ENCODE peak calls at places on chromosomes 16 and 17, in six cellular contexts. One of them, this sample, is unnamed.
A peak's percentile ranks its signal among the peaks of the same experiment; 100 is the strongest.

GRCh38 chr17:44782349-44782850 is 23.6 kb downstream of the ADAM11 start:
- DNase-seq in neural progenitor cell: no peak
- DNase-seq in cardiac muscle cell: no peak
- DNase-seq in uterus: no peak
- DNase-seq in H9: peak; percentile 33
- DNase-seq in suprapubic skin: peak; percentile 28
- DNase-seq in this sample: no peak

GRCh38 chr17:40224707-40225092 is 5.6 kb downstream of the WIPF2 start:
- DNase-seq in neural progenitor cell: no peak
- DNase-seq in suprapubic skin: no peak
- DNase-seq in H9: no peak
- DNase-seq in cardiac muscle cell: no peak
- DNase-seq in uterus: no peak
- DNase-seq in this sample: no peak

GRCh38 chr17:44350733-44351226 is 5.7 kb downstream of the GRN start:
- DNase-seq in H9: peak; percentile 90
- DNase-seq in uterus: peak; percentile 47
- DNase-seq in suprapubic skin: no peak
- DNase-seq in cardiac muscle cell: peak; percentile 77
- DNase-seq in neural progenitor cell: peak; percentile 80
- DNase-seq in this sample: peak; percentile 78

GRCh38 chr16:89444151-89444723 is 46.1 kb downstream of the ANKRD11 start:
- DNase-seq in cardiac muscle cell: no peak
- DNase-seq in uterus: no peak
- DNase-seq in H9: no peak
- DNase-seq in suprapubic skin: no peak
- DNase-seq in neural progenitor cell: no peak
- DNase-seq in this sample: no peak

GRCh38 chr17:40552806-40553693 is 12.2 kb downstream of the CCR7 start:
- DNase-seq in cardiac muscle cell: no peak
- DNase-seq in neural progenitor cell: no peak
- DNase-seq in H9: peak; percentile 26
- DNase-seq in suprapubic skin: peak; percentile 86
- DNase-seq in uterus: no peak
- DNase-seq in this sample: no peak

GRCh38 chr17:74282587-74283370 is 8.7 kb downstream of the DNAI2 start:
- DNase-seq in suprapubic skin: no peak
- DNase-seq in uterus: no peak
- DNase-seq in cardiac muscle cell: no peak
- DNase-seq in neural progenitor cell: no peak
- DNase-seq in H9: no peak
- DNase-seq in this sample: no peak

GRCh38 chr16:75238132-75238852 is 13.1 kb downstream of the BCAR1 start:
- DNase-seq in cardiac muscle cell: peak; percentile 90
- DNase-seq in H9: peak; percentile 27
- DNase-seq in suprapubic skin: peak; percentile 81
- DNase-seq in uterus: peak; percentile 92
- DNase-seq in neural progenitor cell: peak; percentile 46
- DNase-seq in this sample: peak; percentile 88

GRCh38 chr17:61253937-61254677 is 145.5 kb upstream of the TBX2 start:
- DNase-seq in H9: no peak
- DNase-seq in neural progenitor cell: peak; percentile 23
- DNase-seq in uterus: no peak
- DNase-seq in suprapubic skin: no peak
- DNase-seq in cardiac muscle cell: no peak
- DNase-seq in this sample: no peak

GRCh38 chr17:63390090-63390489 is 56.0 kb downstream of the CYB561 start:
- DNase-seq in suprapubic skin: no peak
- DNase-seq in neural progenitor cell: no peak
- DNase-seq in uterus: no peak
- DNase-seq in cardiac muscle cell: no peak
- DNase-seq in H9: no peak
- DNase-seq in this sample: no peak

GRCh38 chr17:68327823-68328557 is 36.7 kb downstream of the ARSG start:
- DNase-seq in neural progenitor cell: no peak
- DNase-seq in H9: no peak
- DNase-seq in uterus: no peak
- DNase-seq in cardiac muscle cell: no peak
- DNase-seq in suprapubic skin: no peak
- DNase-seq in this sample: no peak

GRCh38 chr16:11621539-11621919 is 34.8 kb upstream of the LITAF start:
- DNase-seq in H9: no peak
- DNase-seq in cardiac muscle cell: no peak
- DNase-seq in neural progenitor cell: no peak
- DNase-seq in uterus: no peak
- DNase-seq in suprapubic skin: no peak
- DNase-seq in this sample: no peak

GRCh38 chr17:36920032-36921000 is 17.0 kb upstream of the LHX1 start:
- DNase-seq in H9: peak; percentile 53
- DNase-seq in neural progenitor cell: peak; percentile 67
- DNase-seq in uterus: no peak
- DNase-seq in cardiac muscle cell: peak; percentile 72
- DNase-seq in suprapubic skin: no peak
- DNase-seq in this sample: no peak

GRCh38 chr17:63706346-63707102 is 6.6 kb upstream of the LIMD2 start:
- DNase-seq in suprapubic skin: no peak
- DNase-seq in H9: no peak
- DNase-seq in uterus: no peak
- DNase-seq in cardiac muscle cell: no peak
- DNase-seq in neural progenitor cell: no peak
- DNase-seq in this sample: no peak

GRCh38 chr17:9969301-9969935 is 64.3 kb upstream of the RCVRN start:
- DNase-seq in uterus: no peak
- DNase-seq in neural progenitor cell: no peak
- DNase-seq in suprapubic skin: no peak
- DNase-seq in H9: no peak
- DNase-seq in cardiac muscle cell: no peak
- DNase-seq in this sample: no peak

GRCh38 chr17:80069886-80070177 is 31.5 kb upstream of the GAA start:
- DNase-seq in cardiac muscle cell: no peak
- DNase-seq in suprapubic skin: no peak
- DNase-seq in H9: no peak
- DNase-seq in neural progenitor cell: no peak
- DNase-seq in uterus: peak; percentile 51
- DNase-seq in this sample: no peak

GRCh38 chr16:89455178-89455577 is 35.2 kb downstream of the ANKRD11 start:
- DNase-seq in uterus: no peak
- DNase-seq in neural progenitor cell: no peak
- DNase-seq in suprapubic skin: no peak
- DNase-seq in H9: no peak
- DNase-seq in cardiac muscle cell: no peak
- DNase-seq in this sample: no peak

GRCh38 chr17:55770220-55770870 is 19.5 kb downstream of the PCTP start:
- DNase-seq in suprapubic skin: no peak
- DNase-seq in neural progenitor cell: peak; percentile 65
- DNase-seq in H9: no peak
- DNase-seq in cardiac muscle cell: peak; percentile 64
- DNase-seq in uterus: no peak
- DNase-seq in this sample: no peak

GRCh38 chr16:48105456-48105855 is 50.3 kb downstream of the ABCC12 start:
- DNase-seq in cardiac muscle cell: no peak
- DNase-seq in neural progenitor cell: no peak
- DNase-seq in suprapubic skin: no peak
- DNase-seq in H9: no peak
- DNase-seq in uterus: no peak
- DNase-seq in this sample: no peak

GRCh38 chr16:67548265-67549126 is 13.8 kb upstream of the CTCF start:
- DNase-seq in H9: no peak
- DNase-seq in cardiac muscle cell: no peak
- DNase-seq in suprapubic skin: no peak
- DNase-seq in uterus: no peak
- DNase-seq in neural progenitor cell: no peak
- DNase-seq in this sample: no peak

GRCh38 chr16:3458278-3458851 is 14.9 kb downstream of the NAA60 start:
- DNase-seq in H9: no peak
- DNase-seq in neural progenitor cell: peak; percentile 76
- DNase-seq in suprapubic skin: no peak
- DNase-seq in uterus: no peak
- DNase-seq in cardiac muscle cell: peak; percentile 46
- DNase-seq in this sample: peak; percentile 44

GRCh38 chr17:2867441-2868424 is 71.5 kb downstream of the RAP1GAP2 start:
- DNase-seq in suprapubic skin: no peak
- DNase-seq in uterus: no peak
- DNase-seq in H9: peak; percentile 93
- DNase-seq in neural progenitor cell: peak; percentile 72
- DNase-seq in cardiac muscle cell: no peak
- DNase-seq in this sample: peak; percentile 60

GRCh38 chr17:56305017-56305416 is 151.7 kb downstream of the ANKFN1 start:
- DNase-seq in neural progenitor cell: no peak
- DNase-seq in H9: no peak
- DNase-seq in cardiac muscle cell: no peak
- DNase-seq in suprapubic skin: no peak
- DNase-seq in uterus: no peak
- DNase-seq in this sample: no peak

GRCh38 chr17:15463363-15463762 is 4.1 kb downstream of the CDRT4 start:
- DNase-seq in suprapubic skin: peak; percentile 73
- DNase-seq in cardiac muscle cell: peak; percentile 69
- DNase-seq in neural progenitor cell: peak; percentile 33
- DNase-seq in H9: peak; percentile 55
- DNase-seq in uterus: peak; percentile 38
- DNase-seq in this sample: peak; percentile 20

GRCh38 chr16:83205896-83206295 is 579.1 kb downstream of the CDH13 start:
- DNase-seq in suprapubic skin: no peak
- DNase-seq in H9: no peak
- DNase-seq in uterus: no peak
- DNase-seq in cardiac muscle cell: no peak
- DNase-seq in neural progenitor cell: no peak
- DNase-seq in this sample: no peak

GRCh38 chr17:39927928-39928867 is 666 bp downstream of the LRRC3C start:
- DNase-seq in H9: peak; percentile 89
- DNase-seq in uterus: peak; percentile 65
- DNase-seq in suprapubic skin: peak; percentile 78
- DNase-seq in neural progenitor cell: peak; percentile 75
- DNase-seq in cardiac muscle cell: peak; percentile 45
- DNase-seq in this sample: peak; percentile 72

GRCh38 chr16:4285167-4285566 is 12.3 kb upstream of the TFAP4 start:
- DNase-seq in cardiac muscle cell: no peak
- DNase-seq in H9: no peak
- DNase-seq in neural progenitor cell: no peak
- DNase-seq in uterus: no peak
- DNase-seq in suprapubic skin: no peak
- DNase-seq in this sample: no peak

GRCh38 chr17:50129303-50129945 is 536 bp downstream of the SAMD14 start:
- DNase-seq in cardiac muscle cell: no peak
- DNase-seq in H9: peak; percentile 60
- DNase-seq in uterus: no peak
- DNase-seq in neural progenitor cell: peak; percentile 83
- DNase-seq in suprapubic skin: no peak
- DNase-seq in this sample: no peak

GRCh38 chr16:27285676-27286196 is 17.2 kb upstream of the NSMCE1 start:
- DNase-seq in H9: no peak
- DNase-seq in uterus: no peak
- DNase-seq in suprapubic skin: no peak
- DNase-seq in neural progenitor cell: no peak
- DNase-seq in cardiac muscle cell: no peak
- DNase-seq in this sample: no peak

GRCh38 chr17:8766731-8767130 is 8.4 kb upstream of the SPDYE4 start:
- DNase-seq in H9: no peak
- DNase-seq in suprapubic skin: no peak
- DNase-seq in uterus: no peak
- DNase-seq in neural progenitor cell: no peak
- DNase-seq in cardiac muscle cell: no peak
- DNase-seq in this sample: no peak

GRCh38 chr17:62981933-62982332 is 15.9 kb downstream of the TANC2 start:
- DNase-seq in uterus: no peak
- DNase-seq in cardiac muscle cell: no peak
- DNase-seq in H9: no peak
- DNase-seq in neural progenitor cell: no peak
- DNase-seq in suprapubic skin: no peak
- DNase-seq in this sample: no peak

GRCh38 chr16:11258553-11259287 is 2.7 kb upstream of the SOCS1 start:
- DNase-seq in neural progenitor cell: no peak
- DNase-seq in uterus: peak; percentile 40
- DNase-seq in H9: no peak
- DNase-seq in suprapubic skin: peak; percentile 79
- DNase-seq in cardiac muscle cell: no peak
- DNase-seq in this sample: no peak

DNA sequence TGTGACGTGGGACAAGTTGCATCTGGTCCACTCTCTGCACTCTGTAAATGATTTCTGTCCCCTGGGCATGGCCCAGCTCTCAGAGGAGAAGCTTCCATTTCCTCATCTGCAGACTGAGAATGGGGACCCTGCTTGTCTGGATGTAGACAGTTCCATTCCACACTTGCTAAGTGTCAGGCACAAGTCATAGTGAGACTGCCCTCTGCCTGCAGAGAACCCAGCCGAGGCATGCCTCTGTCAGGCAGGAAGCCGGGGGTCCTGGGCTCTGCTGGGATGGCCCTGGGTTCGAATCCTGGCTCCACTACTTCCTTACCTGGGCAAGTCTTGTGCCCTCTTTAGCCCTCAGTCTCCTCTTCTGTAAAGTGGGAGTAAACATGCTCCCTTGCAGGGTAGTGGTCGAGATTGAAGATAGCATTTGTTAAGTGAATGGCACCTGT is 4.1 kb downstream of the MAP2K3 start:
- DNase-seq in uterus: no peak
- DNase-seq in H9: no peak
- DNase-seq in neural progenitor cell: no peak
- DNase-seq in suprapubic skin: peak; percentile 64
- DNase-seq in cardiac muscle cell: no peak
- DNase-seq in this sample: no peak
- H3K4me1 ChIP-seq in uterus: peaks cover 23% of the 10 kb centered on the region
- H3K4me1 ChIP-seq in H9: no peaks in the 10 kb centered on the region
- H3K4me1 ChIP-seq in neural progenitor cell: peaks cover 20% of the 10 kb centered on the region
- H3K4me1 ChIP-seq in suprapubic skin: peaks cover 52% of the 10 kb centered on the region
- H3K4me1 ChIP-seq in cardiac muscle cell: peaks cover 12% of the 10 kb centered on the region
- H3K4me1 ChIP-seq in this sample: peaks cover 32% of the 10 kb centered on the region

DNA sequence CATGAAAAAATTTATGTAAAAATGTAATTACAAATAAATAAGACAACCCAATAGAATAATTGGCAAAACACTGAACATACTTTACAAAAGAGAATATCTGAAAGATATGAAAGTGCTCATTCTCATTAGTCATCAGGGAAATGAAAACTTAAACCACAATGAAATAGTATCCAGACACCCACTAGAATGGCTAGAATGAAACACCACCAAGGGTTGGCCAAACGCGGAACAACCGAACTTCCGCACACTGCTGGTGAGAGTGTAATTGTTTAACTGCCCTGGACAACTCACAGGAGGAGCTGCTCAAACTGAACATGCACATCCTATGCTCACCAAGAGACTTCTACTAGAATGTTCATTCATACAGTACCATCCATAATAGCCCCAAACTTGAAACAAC is 5.8 kb upstream of the ZDHHC7 start:
- DNase-seq in cardiac muscle cell: no peak
- DNase-seq in suprapubic skin: no peak
- DNase-seq in neural progenitor cell: no peak
- DNase-seq in H9: no peak
- DNase-seq in uterus: no peak
- DNase-seq in this sample: no peak
- H3K27ac ChIP-seq in cardiac muscle cell: no peak overlapping the region
- H3K27ac ChIP-seq in suprapubic skin: no peak overlapping the region
- H3K27ac ChIP-seq in neural progenitor cell: no peak overlapping the region
- H3K27ac ChIP-seq in H9: no peak overlapping the region
- H3K27ac ChIP-seq in uterus: no peak overlapping the region
- H3K27ac ChIP-seq in this sample: no peak overlapping the region

GRCh38 chr17:38453951-38454421 is 25.7 kb downstream of the ARHGAP23 start:
- DNase-seq in cardiac muscle cell: no peak
- DNase-seq in uterus: peak; percentile 52
- DNase-seq in neural progenitor cell: peak; percentile 45
- DNase-seq in suprapubic skin: peak; percentile 82
- DNase-seq in H9: no peak
- DNase-seq in this sample: no peak
- H3K4me1 ChIP-seq in cardiac muscle cell: peaks cover 38% of the 10 kb centered on the region
- H3K4me1 ChIP-seq in uterus: peaks cover 30% of the 10 kb centered on the region
- H3K4me1 ChIP-seq in neural progenitor cell: peaks cover 65% of the 10 kb centered on the region
- H3K4me1 ChIP-seq in suprapubic skin: peaks cover 75% of the 10 kb centered on the region
- H3K4me1 ChIP-seq in H9: peaks cover 26% of the 10 kb centered on the region
- H3K4me1 ChIP-seq in this sample: no peaks in the 10 kb centered on the region

GRCh38 chr17:42571435-42572225 is 4.7 kb downstream of the MLX start:
- DNase-seq in cardiac muscle cell: no peak
- DNase-seq in H9: no peak
- DNase-seq in uterus: no peak
- DNase-seq in neural progenitor cell: no peak
- DNase-seq in suprapubic skin: no peak
- DNase-seq in this sample: peak; percentile 42
- H3K27ac ChIP-seq in cardiac muscle cell: no peak overlapping the region
- H3K27ac ChIP-seq in H9: no peak overlapping the region
- H3K27ac ChIP-seq in uterus: no peak overlapping the region
- H3K27ac ChIP-seq in neural progenitor cell: no peak overlapping the region
- H3K27ac ChIP-seq in suprapubic skin: no peak overlapping the region
- H3K27ac ChIP-seq in this sample: no peak overlapping the region

This sample was measured in pancreas.